ENCODE peak calls at places on chromosomes 3 and 15, in six cellular contexts. V is fibroblast of mammary gland; S is heart left ventricle; H is activated CD4-positive, CD25-positive, alpha-beta regulatory T cell treated with anti-CD3 and anti-CD28 coated beads, Interleukin-2, amount 50 U/mL, for 72 hours; O is NCI-H69; B is AG09309. Y is an unnamed sample.

GRCh38 chr3:44584646-44585501 is at the start of gene ZNF660:
- DNase-seq in H (no peak), O (peak; percentile 94), S (peak; percentile 69), V (peak; percentile 62), B (peak; percentile 8), Y (no peak)

GRCh38 chr15:49225572-49226281 is 55.7 kb downstream of the GALK2 start:
- DNase-seq in H (no peak), V (peak; percentile 31), S (no peak), B (no peak), O (peak; percentile 56), Y (no peak)

GRCh38 chr15:57496946-57497944 is 94.5 kb upstream of the MYZAP start:
- DNase-seq in H (no peak), V (no peak), B (no peak), O (peak; percentile 98), S (peak; percentile 54), Y (no peak)

GRCh38 chr3:59367150-59367549 is 317.3 kb upstream of the CFAP20DC start:
- DNase-seq in V (no peak), S (no peak), H (no peak), B (no peak), O (no peak), Y (peak; percentile 41)

GRCh38 chr3:53426918-53427317 is 67.5 kb upstream of the CACNA1D start:
- DNase-seq in V (no peak), B (no peak), O (peak; percentile 1), H (no peak), S (no peak), Y (no peak)

GRCh38 chr3:195880037-195880431 is 28.3 kb downstream of the TNK2 start:
- DNase-seq in H (no peak), O (no peak), V (no peak), S (no peak), B (no peak), Y (no peak)

GRCh38 chr15:74405823-74406222 is 27.9 kb downstream of the SEMA7A start:
- DNase-seq in V (peak; percentile 39), O (no peak), H (no peak), S (no peak), B (no peak), Y (no peak)

GRCh38 chr3:71226565-71227281 is 356.8 kb downstream of the FOXP1 start:
- DNase-seq in B (no peak), S (peak; percentile 72), H (peak; percentile 88), V (no peak), O (no peak), Y (no peak)

GRCh38 chr3:45962033-45962432 is 18.8 kb downstream of the CXCR6 start:
- DNase-seq in O (no peak), H (no peak), V (no peak), B (no peak), S (no peak), Y (no peak)

GRCh38 chr15:92574566-92574965 is 81.0 kb downstream of the FAM174B start:
- DNase-seq in V (no peak), S (no peak), B (no peak), O (no peak), H (no peak), Y (no peak)